ENCODE peak calls at places on chromosomes 16 and 17, in ten cellular contexts. G, P, L, W, T, N, V, I, H and R are unnamed samples.

GRCh38 chr16:2969545-2970521 is 685 bp downstream of the PAQR4 start:
- DNase-seq in G (no peak), P (no peak), L (no peak), W (peak; percentile 52), T (peak; percentile 49), N (peak; percentile 69), V (peak; percentile 69), I (no peak), H (no peak), R (peak; percentile 76)

GRCh38 chr17:48181653-48182052 is 74.1 kb downstream of the SNX11 start:
- DNase-seq in G (no peak), P (no peak), L (no peak), W (no peak), T (peak; percentile 2), N (no peak), V (no peak), I (no peak), H (peak; percentile 44), R (no peak)

GRCh38 chr16:4089251-4089810 is 26.9 kb downstream of the ADCY9 start:
- DNase-seq in G (no peak), P (no peak), L (no peak), W (no peak), T (peak; percentile 16), N (no peak), V (no peak), I (peak; percentile 40), H (no peak), R (no peak)

GRCh38 chr17:41069031-41069430 is 3.4 kb upstream of the KRTAP2-4 start:
- DNase-seq in G (no peak), P (no peak), L (no peak), W (no peak), T (no peak), N (no peak), V (no peak), I (no peak), H (no peak), R (no peak)

GRCh38 chr17:32261937-32262510 is 3.6 kb upstream of the RHBDL3 start:
- DNase-seq in G (no peak), P (no peak), L (no peak), W (no peak), T (no peak), N (no peak), V (no peak), I (no peak), H (no peak), R (no peak)

GRCh38 chr17:324151-324571 is 28.4 kb downstream of the RPH3AL start:
- DNase-seq in G (no peak), P (no peak), L (no peak), W (no peak), T (no peak), N (no peak), V (no peak), I (no peak), H (no peak), R (no peak)

GRCh38 chr17:3683054-3683511 is 12.9 kb downstream of the P2RX5 start:
- DNase-seq in G (no peak), P (no peak), L (no peak), W (no peak), T (no peak), N (peak; percentile 47), V (no peak), I (no peak), H (peak; percentile 53), R (no peak)

GRCh38 chr17:38379448-38379847 is 27.8 kb downstream of the SOCS7 start:
- DNase-seq in G (no peak), P (no peak), L (no peak), W (no peak), T (no peak), N (no peak), V (no peak), I (no peak), H (no peak), R (no peak)

GRCh38 chr16:64475627-64476351 is 646.1 kb downstream of the CDH11 start:
- DNase-seq in G (no peak), P (no peak), L (no peak), W (no peak), T (peak; percentile 4), N (no peak), V (peak; percentile 20), I (no peak), H (no peak), R (no peak)

GRCh38 chr17:34858941-34859562 is 102.2 kb downstream of the CCT6B start:
- DNase-seq in G (no peak), P (no peak), L (no peak), W (no peak), T (no peak), N (no peak), V (no peak), I (no peak), H (no peak), R (no peak)

GRCh38 chr17:75694536-75694935 is 26.7 kb upstream of the ITGB4 start:
- DNase-seq in G (no peak), P (no peak), L (peak; percentile 85), W (peak; percentile 34), T (no peak), N (no peak), V (no peak), I (no peak), H (no peak), R (no peak)

GRCh38 chr16:6725634-6726331 is 606.9 kb upstream of the RBFOX1 start:
- DNase-seq in G (no peak), P (no peak), L (no peak), W (no peak), T (no peak), N (no peak), V (no peak), I (no peak), H (no peak), R (no peak)
- TF ChIP-seq CTCF in G (no peak), P (no peak), L (no peak), W (no peak), T (no peak), N (no peak), V (no peak), I (no peak), H (no peak), R (no peak)

DNA sequence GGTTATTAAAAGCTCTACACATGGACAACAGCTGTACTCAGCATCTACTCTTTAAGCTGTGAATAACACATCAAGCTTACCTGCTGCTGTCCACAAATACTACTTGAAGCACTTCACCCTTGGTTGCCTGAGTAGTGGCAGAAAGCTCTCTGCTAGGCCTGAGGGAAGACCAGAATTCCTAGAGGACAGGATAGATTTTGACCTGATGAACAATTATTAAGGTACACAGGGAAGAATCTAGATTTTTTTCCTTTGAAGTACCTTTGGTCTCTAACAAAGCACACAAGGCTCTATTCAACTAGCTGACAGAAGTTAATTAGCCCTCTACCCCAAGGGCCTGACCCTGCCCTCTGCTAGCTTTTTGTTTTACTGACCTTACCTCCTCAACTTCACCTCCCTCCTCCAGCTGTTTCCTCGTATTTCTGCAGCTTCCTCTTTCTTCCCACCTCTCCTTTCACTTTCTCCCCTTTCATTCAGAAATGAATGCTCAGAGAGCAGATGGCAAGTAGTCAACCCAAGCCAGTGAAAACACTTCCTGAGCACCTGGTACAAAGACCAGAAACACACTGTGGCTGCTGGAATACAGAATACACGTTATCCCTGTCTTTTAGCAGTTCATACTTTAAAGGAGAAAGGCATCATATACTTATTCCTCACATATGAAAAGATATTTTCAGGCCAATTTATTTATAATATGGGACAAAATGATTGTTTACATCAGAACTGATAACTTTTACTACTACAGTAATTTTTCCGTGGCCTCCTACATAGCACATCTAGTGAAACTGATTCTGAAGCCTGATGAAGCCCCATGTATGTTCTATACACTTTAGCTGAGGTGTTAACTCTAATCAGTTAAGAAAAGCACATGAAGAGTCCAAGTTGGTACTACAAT is 5.7 kb upstream of the VEZF1 start:
- DNase-seq in G (no peak), P (no peak), L (no peak), W (no peak), T (no peak), N (no peak), V (no peak), I (no peak), H (no peak), R (no peak)
- H3K27ac ChIP-seq in G (peak overlapping the region; percentile 70), P (peak overlapping the region; percentile 6), L (no peak overlapping the region), W (peak overlapping the region; percentile 98), T (no peak overlapping the region), N (no peak overlapping the region), V (peak overlapping the region; percentile 64), I (no peak overlapping the region), H (peak overlapping the region; percentile 23), R (no peak overlapping the region)

DNA sequence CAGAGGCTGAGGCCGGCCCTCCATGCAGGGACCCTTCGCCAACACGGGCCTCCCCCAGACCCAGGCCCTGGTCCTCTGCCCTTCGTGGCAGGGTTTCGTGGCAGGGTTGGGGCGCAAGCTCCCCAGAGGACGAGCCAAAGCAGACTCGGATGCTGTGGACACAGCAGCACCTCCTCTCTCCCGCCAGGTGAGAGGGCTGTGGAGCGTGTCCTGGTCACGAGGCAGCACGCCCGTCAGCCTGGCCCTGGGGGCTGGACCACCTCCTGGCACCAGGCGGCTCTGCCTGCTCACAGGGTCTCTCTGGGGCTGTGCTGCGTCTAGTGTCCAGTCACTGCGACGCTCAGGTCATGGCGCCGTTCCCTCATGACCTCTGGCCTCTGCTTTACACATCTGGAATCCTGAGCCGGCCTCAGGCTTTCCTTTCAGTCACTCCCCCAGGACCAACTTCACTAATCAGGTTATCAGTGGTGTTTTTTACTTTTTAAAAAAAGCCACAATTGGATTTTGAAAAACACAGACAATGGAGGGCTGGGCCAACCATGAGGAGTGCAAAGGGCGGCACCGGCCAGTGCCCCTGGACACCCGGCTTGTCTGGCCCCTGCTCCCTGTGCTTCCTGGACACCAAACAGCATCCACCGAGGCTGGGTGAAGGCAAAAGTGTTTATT is 5.4 kb downstream of the NDUFAF8 start:
- DNase-seq in G (no peak), P (no peak), L (no peak), W (no peak), T (no peak), N (no peak), V (no peak), I (no peak), H (no peak), R (no peak)
- TF ChIP-seq POLR2A in G (no peak), P (no peak), L (no peak), W (no peak), T (no peak), N (no peak), V (no peak), I (no peak), H (no peak), R (no peak)

GRCh38 chr16:80314042-80314441 is 226.8 kb upstream of the DYNLRB2 start:
- DNase-seq in G (no peak), P (no peak), L (no peak), W (no peak), T (no peak), N (no peak), V (no peak), I (no peak), H (no peak), R (peak; percentile 15)

GRCh38 chr16:80318107-80318506 is 222.7 kb upstream of the DYNLRB2 start:
- DNase-seq in G (no peak), P (no peak), L (no peak), W (no peak), T (no peak), N (no peak), V (no peak), I (no peak), H (no peak), R (no peak)

GRCh38 chr16:80323187-80323807 is 217.5 kb upstream of the DYNLRB2 start:
- DNase-seq in G (no peak), P (no peak), L (no peak), W (no peak), T (no peak), N (no peak), V (no peak), I (no peak), H (no peak), R (no peak)

GRCh38 chr16:80319181-80319580 is 221.6 kb upstream of the DYNLRB2 start:
- DNase-seq in G (no peak), P (no peak), L (no peak), W (no peak), T (no peak), N (no peak), V (no peak), I (no peak), H (no peak), R (no peak)

GRCh38 chr16:80317132-80318098 is 223.4 kb upstream of the DYNLRB2 start:
- DNase-seq in G (no peak), P (no peak), L (no peak), W (no peak), T (peak; percentile 20), N (no peak), V (no peak), I (no peak), H (no peak), R (no peak)
- TF ChIP-seq CTCF in G (no peak), P (no peak), L (no peak), W (no peak), T (peak; percentile 40), N (no peak), V (no peak), I (peak; percentile 17), H (no peak), R (no peak)